ENCODE peak calls at places on chromosomes 12 and 14, in eight cellular contexts. N is cardiac muscle cell, L is thyroid gland, K is uterus, Y is heart right ventricle, R is body of pancreas, A is fibroblast of lung, E is mucosa of descending colon. P is an unnamed sample. For H3K4me1, the result is how much of the 10 kb centered on the place peaks cover.

GRCh38 chr12:120060196-120060595 is 56.4 kb downstream of the RAB35 start:
- DNase-seq in L (no peak), E (no peak), Y (no peak), R (no peak), A (no peak), N (no peak), K (no peak), P (no peak)

GRCh38 chr12:24025153-24025798 is 75.8 kb upstream of the SOX5 start:
- DNase-seq in A (no peak), Y (no peak), K (no peak), E (no peak), N (no peak), L (no peak), R (no peak), P (no peak)

GRCh38 chr12:63845726-63846125 is 1.2 kb downstream of the SRGAP1 start:
- DNase-seq in A (peak), R (no peak), L (no peak), K (no peak), E (no peak), N (peak), Y (no peak), P (peak)

GRCh38 chr14:76439237-76439775 is 63.4 kb downstream of the ESRRB start:
- DNase-seq in R (no peak), K (no peak), N (no peak), A (no peak), E (no peak), Y (no peak), L (no peak), P (no peak)

GRCh38 chr14:75523771-75524171 is 1.5 kb downstream of the BATF start:
- DNase-seq in K (no peak), L (no peak), A (no peak), E (no peak), N (peak), Y (no peak), R (no peak), P (no peak)

GRCh38 chr14:73743431-73743931 is 29.3 kb upstream of the PNMA1 start:
- DNase-seq in K (no peak), L (peak), R (no peak), A (no peak), E (peak), N (peak), Y (no peak), P (peak)

GRCh38 chr12:20798561-20798960 is 11.9 kb upstream of the SLCO1B3 start:
- DNase-seq in E (no peak), R (no peak), N (peak), Y (no peak), K (no peak), L (no peak), A (peak), P (no peak)

GRCh38 chr14:99664636-99665273 is 19.3 kb upstream of the CYP46A1 start:
- DNase-seq in Y (no peak), L (no peak), R (no peak), N (no peak), K (no peak), A (no peak), E (no peak), P (no peak)

GRCh38 chr12:115709410-115710065 is 568.0 kb downstream of the MED13L start:
- DNase-seq in R (peak), Y (peak), L (peak), A (no peak), E (no peak), N (peak), K (peak), P (no peak)

GRCh38 chr12:69042970-69043369 is 110.0 kb upstream of the CPM start:
- DNase-seq in A (no peak), Y (no peak), E (no peak), N (no peak), K (no peak), L (peak), R (no peak), P (no peak)

GRCh38 chr12:82835217-82835616 is 148.5 kb downstream of the TMTC2 start:
- DNase-seq in N (peak), K (no peak), R (no peak), Y (no peak), A (peak), L (no peak), E (no peak), P (no peak)

GRCh38 chr12:57139796-57140649 is 7.4 kb downstream of the LRP1-AS start:
- DNase-seq in R (no peak), K (peak), L (no peak), Y (no peak), E (no peak), N (peak), A (peak), P (no peak)

GRCh38 chr14:41859336-41859735 is 252.7 kb downstream of the LRFN5 start:
- DNase-seq in E (no peak), K (no peak), Y (no peak), A (no peak), N (peak), L (no peak), R (no peak), P (no peak)

GRCh38 chr12:49961111-49961922 is at the start of gene AQP5:
- DNase-seq in R (no peak), Y (peak), L (peak), N (no peak), A (no peak), E (no peak), K (no peak), P (no peak)

GRCh38 chr12:58032156-58032555 is 90.8 kb downstream of the ATP23 start:
- DNase-seq in N (no peak), E (no peak), A (no peak), L (no peak), Y (no peak), R (no peak), K (no peak), P (no peak)

GRCh38 chr12:30837595-30837994 is 82.8 kb upstream of the CAPRIN2 start:
- DNase-seq in A (no peak), R (no peak), Y (no peak), L (no peak), N (no peak), K (no peak), E (no peak), P (no peak)

GRCh38 chr14:65382586-65382985 is 29.9 kb upstream of the FUT8 start:
- DNase-seq in Y (no peak), R (no peak), A (no peak), E (no peak), N (no peak), L (no peak), K (no peak), P (no peak)

GRCh38 chr12:4034926-4035325 is 161.7 kb upstream of the PARP11 start:
- DNase-seq in A (no peak), E (no peak), L (no peak), R (no peak), K (no peak), N (no peak), Y (no peak), P (no peak)

GRCh38 chr12:111034148-111034910 is 114.0 kb upstream of the MYL2 start:
- DNase-seq in Y (no peak), A (peak), N (no peak), E (no peak), R (no peak), L (peak), K (no peak), P (no peak)

GRCh38 chr12:95102916-95103671 is 29.7 kb upstream of the NR2C1 start:
- DNase-seq in Y (no peak), L (no peak), A (peak), K (no peak), N (peak), R (no peak), E (no peak), P (peak)

DNA sequence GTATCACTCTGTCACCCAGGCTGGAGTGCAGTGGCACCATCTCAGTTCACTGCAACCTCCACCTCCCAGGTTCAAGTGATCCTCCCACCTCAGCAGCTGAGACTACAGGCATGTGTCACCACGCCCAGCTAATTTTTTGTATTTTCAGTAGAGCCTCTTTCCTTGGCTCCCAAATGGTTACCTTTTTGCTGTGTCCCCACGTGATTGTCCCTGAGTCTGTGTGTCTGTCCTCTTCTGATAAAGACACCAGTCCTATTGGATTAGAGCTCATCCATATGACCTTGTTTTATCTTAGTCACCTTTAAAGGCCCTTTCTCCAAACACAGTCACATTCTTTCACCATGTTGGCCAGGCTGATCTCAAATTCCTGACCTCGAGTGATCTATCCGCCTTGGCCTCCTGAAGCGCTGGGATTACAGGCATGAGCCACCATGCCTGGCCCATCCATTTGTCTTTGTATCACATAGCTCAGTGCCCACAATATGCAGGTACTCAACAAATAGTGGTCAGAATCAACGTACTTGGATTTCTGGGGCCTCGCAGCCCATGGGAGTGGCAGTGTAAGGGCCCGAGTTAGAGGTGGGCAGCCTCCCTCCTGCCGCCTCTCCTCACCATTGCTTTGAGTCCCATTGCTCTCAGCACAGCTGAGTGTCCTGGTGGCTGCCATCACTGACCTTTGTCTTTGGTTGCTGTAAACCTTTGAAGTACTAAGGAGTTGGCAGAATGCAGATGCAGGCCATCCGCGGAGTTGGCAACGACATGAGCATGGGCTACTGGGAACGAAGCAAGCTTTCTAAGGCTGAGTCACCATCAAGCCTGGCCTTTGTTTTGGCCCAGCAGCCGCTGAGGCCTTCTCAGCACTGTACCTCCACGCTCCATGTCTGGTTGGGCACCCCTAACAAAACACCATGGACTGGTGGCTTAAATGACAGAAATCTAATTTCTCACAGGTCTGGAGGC is 9.3 kb downstream of the TPCN1 start:
- DNase-seq in L (peak), E (no peak), K (no peak), Y (peak), R (no peak), N (peak), A (peak), P (no peak)
- H3K4me1 ChIP-seq in L (half or more), E (under half), K (under half), Y (half or more), R (under half), N (under half), A (under half), P (under half)

GRCh38 chr14:80212025-80212402 is 710 bp upstream of the DIO2 start:
- DNase-seq in Y (no peak), R (no peak), N (peak), L (peak), A (peak), K (no peak), E (no peak), P (no peak)

GRCh38 chr14:80216818-80217217 is 5.5 kb upstream of the DIO2 start:
- DNase-seq in N (no peak), K (no peak), A (peak), Y (no peak), L (no peak), R (no peak), E (no peak), P (no peak)

GRCh38 chr14:80213602-80214001 is 2.3 kb upstream of the DIO2 start:
- DNase-seq in E (no peak), R (peak), N (peak), A (peak), L (peak), Y (no peak), K (no peak), P (peak)

GRCh38 chr14:80215756-80216581 is 4.7 kb upstream of the DIO2 start:
- DNase-seq in E (no peak), A (peak), K (no peak), R (no peak), N (peak), L (no peak), Y (peak), P (peak)

GRCh38 chr14:80215081-80215480 is 3.8 kb upstream of the DIO2 start:
- DNase-seq in E (no peak), Y (no peak), R (no peak), L (no peak), N (no peak), A (peak), K (no peak), P (no peak)
- H3K4me3 ChIP-seq in E (no peak), Y (no peak), R (no peak), L (no peak), N (no peak), A (no peak), K (no peak), P (no peak)

GRCh38 chr14:23208286-23208685 is 24.8 kb upstream of the SLC7A8 start:
- DNase-seq in K (no peak), N (no peak), A (no peak), L (no peak), R (no peak), Y (no peak), E (no peak), P (no peak)

GRCh38 chr14:23207146-23207540 is 23.7 kb upstream of the SLC7A8 start:
- DNase-seq in K (no peak), R (no peak), L (no peak), N (no peak), A (no peak), E (no peak), Y (no peak), P (no peak)

GRCh38 chr14:23209651-23210423 is 26.4 kb upstream of the SLC7A8 start:
- DNase-seq in E (no peak), A (peak), K (no peak), R (no peak), Y (no peak), L (no peak), N (no peak), P (no peak)

GRCh38 chr14:23202001-23202400 is 18.5 kb upstream of the SLC7A8 start:
- DNase-seq in N (no peak), A (no peak), L (no peak), E (no peak), Y (no peak), K (no peak), R (no peak), P (no peak)

DNA sequence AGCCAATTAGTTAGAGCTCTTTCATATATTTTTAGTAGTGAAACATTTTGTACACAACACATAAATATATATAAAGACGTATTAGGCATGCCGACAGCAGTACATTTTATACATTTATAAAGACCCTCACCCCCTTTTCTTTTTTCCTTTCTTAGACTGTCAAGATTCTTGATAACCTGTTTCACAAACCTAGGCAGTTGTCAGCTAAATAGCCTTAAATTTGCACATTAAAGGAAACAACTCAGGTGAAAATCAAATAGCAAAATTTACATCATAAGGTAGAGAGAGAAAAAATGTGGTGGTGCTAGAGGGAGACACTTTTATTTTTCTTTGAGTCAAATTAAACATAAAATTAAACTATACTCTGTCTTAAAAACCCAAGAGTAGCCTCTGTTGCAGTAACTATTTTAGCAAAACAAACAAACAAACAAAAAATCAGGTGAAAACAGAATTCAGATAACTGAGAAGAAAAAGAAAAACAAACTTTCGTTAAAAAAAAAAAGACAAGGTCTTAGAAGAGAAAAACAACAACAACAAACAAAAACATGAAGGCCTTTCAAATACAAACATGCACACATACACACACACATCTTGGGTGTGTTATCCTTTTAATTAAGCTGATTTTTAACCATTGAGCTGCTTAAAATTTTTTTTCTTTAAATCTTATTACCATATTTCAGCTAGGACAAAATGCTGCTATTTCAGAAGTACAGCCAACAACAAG is 23.1 kb upstream of the SLC7A8 start:
- DNase-seq in L (no peak), A (no peak), N (no peak), Y (no peak), E (no peak), K (no peak), R (no peak), P (no peak)
- TF ChIP-seq CTCF in L (no peak), A (no peak), N (no peak), Y (no peak), E (no peak), K (no peak), R (no peak), P (no peak)

GRCh38 chr14:59895721-59896120 is 24.2 kb upstream of the LRRC9 start:
- DNase-seq in A (no peak), E (no peak), R (no peak), N (no peak), L (no peak), Y (no peak), K (no peak), P (no peak)

GRCh38 chr14:59890676-59891075 is 20.1 kb upstream of the RTN1 start:
- DNase-seq in K (no peak), A (no peak), R (no peak), L (peak), N (no peak), Y (no peak), E (no peak), P (no peak)
- H3K4me1 ChIP-seq in K (under half), A (under half), R (under half), L (under half), N (under half), Y (under half), E (under half), P (under half)

GRCh38 chr14:92417759-92418158 is 94.8 kb downstream of the SLC24A4 start:
- DNase-seq in N (peak), A (no peak), K (no peak), R (no peak), Y (no peak), E (no peak), L (no peak), P (no peak)
- H3K4me3 ChIP-seq in N (no peak), A (no peak), K (no peak), R (no peak), Y (no peak), E (no peak), L (no peak), P (no peak)

P was measured in colonic mucosa.